ENCODE peak calls at places on chromosomes 5 and 9, in six cellular contexts. One of them, this sample, is unnamed. For H3K36me3, the result is how much of the 10 kb centered on the place peaks cover.

GRCh38 chr5:96324708-96325107 is 108.3 kb downstream of the PCSK1 start:
- DNase-seq in SK-N-SH: no peak
- DNase-seq in heart left ventricle: no peak
- DNase-seq in brain microvascular endothelial cell: peak
- DNase-seq in cardiac muscle cell: peak
- DNase-seq in OCI-LY7: no peak
- DNase-seq in this sample: no peak

GRCh38 chr9:130172161-130172857 is at the start of gene NCS1:
- DNase-seq in SK-N-SH: peak
- DNase-seq in heart left ventricle: peak
- DNase-seq in brain microvascular endothelial cell: peak
- DNase-seq in cardiac muscle cell: peak
- DNase-seq in OCI-LY7: no peak
- DNase-seq in this sample: peak

GRCh38 chr9:87324613-87325194 is 173.0 kb upstream of the DAPK1 start:
- DNase-seq in SK-N-SH: peak
- DNase-seq in heart left ventricle: no peak
- DNase-seq in brain microvascular endothelial cell: peak
- DNase-seq in cardiac muscle cell: peak
- DNase-seq in OCI-LY7: peak
- DNase-seq in this sample: no peak

GRCh38 chr5:180642181-180643140 is 6.9 kb downstream of the FLT4 start:
- DNase-seq in SK-N-SH: peak
- DNase-seq in heart left ventricle: no peak
- DNase-seq in brain microvascular endothelial cell: no peak
- DNase-seq in cardiac muscle cell: no peak
- DNase-seq in OCI-LY7: no peak
- DNase-seq in this sample: no peak

GRCh38 chr9:72623156-72623555 is 101.7 kb downstream of the TMC1 start:
- DNase-seq in SK-N-SH: no peak
- DNase-seq in heart left ventricle: no peak
- DNase-seq in brain microvascular endothelial cell: no peak
- DNase-seq in cardiac muscle cell: peak
- DNase-seq in OCI-LY7: no peak
- DNase-seq in this sample: no peak

GRCh38 chr9:89497978-89498844 is at the start of gene SEMA4D:
- DNase-seq in SK-N-SH: peak
- DNase-seq in heart left ventricle: peak
- DNase-seq in brain microvascular endothelial cell: peak
- DNase-seq in cardiac muscle cell: peak
- DNase-seq in OCI-LY7: peak
- DNase-seq in this sample: peak

GRCh38 chr5:143102414-143102813 is 301.1 kb downstream of the NR3C1 start:
- DNase-seq in SK-N-SH: no peak
- DNase-seq in heart left ventricle: no peak
- DNase-seq in brain microvascular endothelial cell: no peak
- DNase-seq in cardiac muscle cell: peak
- DNase-seq in OCI-LY7: no peak
- DNase-seq in this sample: no peak

GRCh38 chr5:173954671-173955605 is 34.0 kb upstream of the C5orf47 start:
- DNase-seq in SK-N-SH: no peak
- DNase-seq in heart left ventricle: no peak
- DNase-seq in brain microvascular endothelial cell: peak
- DNase-seq in cardiac muscle cell: no peak
- DNase-seq in OCI-LY7: no peak
- DNase-seq in this sample: no peak

GRCh38 chr5:134541736-134542376 is 16.4 kb downstream of the JADE2 start:
- DNase-seq in SK-N-SH: no peak
- DNase-seq in heart left ventricle: peak
- DNase-seq in brain microvascular endothelial cell: peak
- DNase-seq in cardiac muscle cell: peak
- DNase-seq in OCI-LY7: no peak
- DNase-seq in this sample: peak

GRCh38 chr5:149845601-149846000 is 99.0 kb downstream of the PDE6A start:
- DNase-seq in SK-N-SH: no peak
- DNase-seq in heart left ventricle: no peak
- DNase-seq in brain microvascular endothelial cell: no peak
- DNase-seq in cardiac muscle cell: no peak
- DNase-seq in OCI-LY7: no peak
- DNase-seq in this sample: no peak

DNA sequence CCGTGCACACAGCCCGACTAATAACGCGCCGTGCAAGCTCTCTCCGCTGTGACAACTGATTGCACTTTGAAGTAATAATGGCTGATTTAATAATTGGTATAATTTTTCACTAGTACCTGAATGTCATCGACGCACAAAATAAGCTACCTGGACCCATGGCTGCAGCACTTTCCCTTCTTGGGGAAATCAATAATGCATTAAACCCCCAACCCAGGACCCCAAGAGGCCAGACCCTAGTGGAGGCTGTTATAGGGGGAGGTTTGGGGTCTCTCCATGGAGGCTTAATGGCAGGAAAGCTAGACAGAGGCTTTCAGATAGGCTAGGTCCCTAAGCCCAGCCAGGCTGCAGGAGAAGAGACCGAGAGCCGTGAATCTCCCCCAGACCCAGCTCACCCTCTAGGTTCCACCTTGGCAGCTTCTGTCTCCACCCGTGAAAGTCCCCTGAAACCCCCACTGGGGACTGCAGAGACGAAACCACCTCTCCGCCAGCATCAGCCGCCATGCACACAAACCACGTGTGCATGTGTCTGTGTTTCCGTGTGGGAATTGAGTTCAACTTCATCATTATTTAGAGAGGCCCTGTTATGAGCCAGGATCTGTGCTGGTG is 168.7 kb upstream of the MVB12B start:
- DNase-seq in SK-N-SH: no peak
- DNase-seq in heart left ventricle: no peak
- DNase-seq in brain microvascular endothelial cell: no peak
- DNase-seq in cardiac muscle cell: no peak
- DNase-seq in OCI-LY7: no peak
- DNase-seq in this sample: no peak
- H3K27ac ChIP-seq in SK-N-SH: no peak
- H3K27ac ChIP-seq in heart left ventricle: no peak
- H3K27ac ChIP-seq in brain microvascular endothelial cell: no peak
- H3K27ac ChIP-seq in cardiac muscle cell: no peak
- H3K27ac ChIP-seq in OCI-LY7: no peak
- H3K27ac ChIP-seq in this sample: no peak

GRCh38 chr5:1256776-1257175 is 31.6 kb downstream of the SLC6A18 start:
- DNase-seq in SK-N-SH: no peak
- DNase-seq in heart left ventricle: no peak
- DNase-seq in brain microvascular endothelial cell: no peak
- DNase-seq in cardiac muscle cell: no peak
- DNase-seq in OCI-LY7: no peak
- DNase-seq in this sample: no peak
- H3K36me3 ChIP-seq in SK-N-SH: under half
- H3K36me3 ChIP-seq in heart left ventricle: under half
- H3K36me3 ChIP-seq in brain microvascular endothelial cell: under half
- H3K36me3 ChIP-seq in cardiac muscle cell: under half
- H3K36me3 ChIP-seq in OCI-LY7: half or more
- H3K36me3 ChIP-seq in this sample: under half

GRCh38 chr5:79301046-79301712 is 65.2 kb downstream of the JMY start:
- DNase-seq in SK-N-SH: no peak
- DNase-seq in heart left ventricle: no peak
- DNase-seq in brain microvascular endothelial cell: no peak
- DNase-seq in cardiac muscle cell: no peak
- DNase-seq in OCI-LY7: no peak
- DNase-seq in this sample: no peak

DNA sequence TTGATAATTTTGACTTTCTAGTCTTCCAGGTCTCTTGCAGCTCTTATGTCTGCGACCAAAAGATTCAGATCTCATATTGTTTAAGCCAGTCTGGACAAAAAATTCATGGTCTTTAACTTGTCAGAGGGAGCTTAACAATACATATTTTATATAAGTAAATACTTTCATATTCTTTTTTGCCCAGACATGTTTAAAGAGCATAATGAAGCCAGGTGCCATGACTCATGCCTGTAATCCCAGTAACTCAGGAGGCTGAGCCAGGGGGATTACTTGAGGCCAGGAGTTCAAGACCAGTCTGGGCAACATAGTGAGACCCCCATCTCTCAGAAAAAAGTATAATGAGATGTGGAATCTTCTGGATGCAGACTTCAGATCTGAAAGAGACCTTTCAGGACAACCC is 69.8 kb downstream of the JMY start:
- DNase-seq in SK-N-SH: no peak
- DNase-seq in heart left ventricle: no peak
- DNase-seq in brain microvascular endothelial cell: no peak
- DNase-seq in cardiac muscle cell: no peak
- DNase-seq in OCI-LY7: no peak
- DNase-seq in this sample: no peak
- TF ChIP-seq CTCF in SK-N-SH: no peak
- TF ChIP-seq CTCF in heart left ventricle: no peak
- TF ChIP-seq CTCF in brain microvascular endothelial cell: no peak
- TF ChIP-seq CTCF in cardiac muscle cell: no peak
- TF ChIP-seq CTCF in OCI-LY7: no peak
- TF ChIP-seq CTCF in this sample: no peak

GRCh38 chr5:78541058-78541624 is 107.4 kb downstream of the LHFPL2 start:
- DNase-seq in SK-N-SH: no peak
- DNase-seq in heart left ventricle: no peak
- DNase-seq in brain microvascular endothelial cell: no peak
- DNase-seq in cardiac muscle cell: no peak
- DNase-seq in OCI-LY7: no peak
- DNase-seq in this sample: no peak
- H3K27ac ChIP-seq in SK-N-SH: peak
- H3K27ac ChIP-seq in heart left ventricle: no peak
- H3K27ac ChIP-seq in brain microvascular endothelial cell: no peak
- H3K27ac ChIP-seq in cardiac muscle cell: peak
- H3K27ac ChIP-seq in OCI-LY7: no peak
- H3K27ac ChIP-seq in this sample: peak

GRCh38 chr5:33460210-33460609 is 19.4 kb downstream of the TARS1 start:
- DNase-seq in SK-N-SH: no peak
- DNase-seq in heart left ventricle: no peak
- DNase-seq in brain microvascular endothelial cell: no peak
- DNase-seq in cardiac muscle cell: no peak
- DNase-seq in OCI-LY7: no peak
- DNase-seq in this sample: no peak
- H3K36me3 ChIP-seq in SK-N-SH: half or more
- H3K36me3 ChIP-seq in heart left ventricle: under half
- H3K36me3 ChIP-seq in brain microvascular endothelial cell: half or more
- H3K36me3 ChIP-seq in cardiac muscle cell: half or more
- H3K36me3 ChIP-seq in OCI-LY7: half or more
- H3K36me3 ChIP-seq in this sample: under half

GRCh38 chr9:115524467-115525059 is 406.6 kb upstream of the TNC start:
- DNase-seq in SK-N-SH: peak
- DNase-seq in heart left ventricle: peak
- DNase-seq in brain microvascular endothelial cell: peak
- DNase-seq in cardiac muscle cell: peak
- DNase-seq in OCI-LY7: peak
- DNase-seq in this sample: peak
- TF ChIP-seq CTCF in SK-N-SH: peak
- TF ChIP-seq CTCF in heart left ventricle: peak
- TF ChIP-seq CTCF in brain microvascular endothelial cell: peak
- TF ChIP-seq CTCF in cardiac muscle cell: peak
- TF ChIP-seq CTCF in OCI-LY7: peak
- TF ChIP-seq CTCF in this sample: peak

GRCh38 chr5:43024217-43024616 is 15.9 kb downstream of the ANXA2R start:
- DNase-seq in SK-N-SH: no peak
- DNase-seq in heart left ventricle: no peak
- DNase-seq in brain microvascular endothelial cell: no peak
- DNase-seq in cardiac muscle cell: no peak
- DNase-seq in OCI-LY7: no peak
- DNase-seq in this sample: no peak

GRCh38 chr5:43017438-43017820 is 22.7 kb downstream of the ANXA2R start:
- DNase-seq in SK-N-SH: no peak
- DNase-seq in heart left ventricle: peak
- DNase-seq in brain microvascular endothelial cell: no peak
- DNase-seq in cardiac muscle cell: peak
- DNase-seq in OCI-LY7: peak
- DNase-seq in this sample: peak

GRCh38 chr5:43019615-43020293 is 20.4 kb downstream of the ANXA2R start:
- DNase-seq in SK-N-SH: peak
- DNase-seq in heart left ventricle: peak
- DNase-seq in brain microvascular endothelial cell: peak
- DNase-seq in cardiac muscle cell: peak
- DNase-seq in OCI-LY7: peak
- DNase-seq in this sample: peak

GRCh38 chr5:43019293-43019614 is 20.9 kb downstream of the ANXA2R start:
- DNase-seq in SK-N-SH: no peak
- DNase-seq in heart left ventricle: no peak
- DNase-seq in brain microvascular endothelial cell: no peak
- DNase-seq in cardiac muscle cell: no peak
- DNase-seq in OCI-LY7: no peak
- DNase-seq in this sample: no peak

DNA sequence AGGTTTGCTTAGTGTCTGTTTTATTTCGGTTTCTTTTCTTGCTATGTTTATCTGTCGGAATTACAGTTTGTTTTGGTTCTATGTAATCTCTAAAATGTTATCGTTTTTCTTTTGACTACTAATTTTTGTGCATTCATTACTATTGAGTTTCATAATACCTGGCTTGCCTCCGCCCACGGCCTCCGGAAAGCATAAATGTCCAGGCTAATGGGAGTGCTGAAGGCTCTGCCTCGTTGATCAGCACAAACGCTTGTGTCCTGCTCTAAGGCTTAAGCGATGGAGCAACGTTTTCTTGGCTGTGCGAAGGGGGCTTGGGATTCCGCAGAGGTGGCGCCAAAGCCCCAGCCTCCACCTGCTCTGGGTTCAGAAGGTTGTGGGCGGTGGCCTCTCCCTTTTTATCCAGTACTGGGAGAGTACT is 19.8 kb downstream of the ANXA2R start:
- DNase-seq in SK-N-SH: no peak
- DNase-seq in heart left ventricle: no peak
- DNase-seq in brain microvascular endothelial cell: no peak
- DNase-seq in cardiac muscle cell: peak
- DNase-seq in OCI-LY7: peak
- DNase-seq in this sample: no peak
- H3K27ac ChIP-seq in SK-N-SH: peak
- H3K27ac ChIP-seq in heart left ventricle: peak
- H3K27ac ChIP-seq in brain microvascular endothelial cell: peak
- H3K27ac ChIP-seq in cardiac muscle cell: no peak
- H3K27ac ChIP-seq in OCI-LY7: peak
- H3K27ac ChIP-seq in this sample: peak

DNA sequence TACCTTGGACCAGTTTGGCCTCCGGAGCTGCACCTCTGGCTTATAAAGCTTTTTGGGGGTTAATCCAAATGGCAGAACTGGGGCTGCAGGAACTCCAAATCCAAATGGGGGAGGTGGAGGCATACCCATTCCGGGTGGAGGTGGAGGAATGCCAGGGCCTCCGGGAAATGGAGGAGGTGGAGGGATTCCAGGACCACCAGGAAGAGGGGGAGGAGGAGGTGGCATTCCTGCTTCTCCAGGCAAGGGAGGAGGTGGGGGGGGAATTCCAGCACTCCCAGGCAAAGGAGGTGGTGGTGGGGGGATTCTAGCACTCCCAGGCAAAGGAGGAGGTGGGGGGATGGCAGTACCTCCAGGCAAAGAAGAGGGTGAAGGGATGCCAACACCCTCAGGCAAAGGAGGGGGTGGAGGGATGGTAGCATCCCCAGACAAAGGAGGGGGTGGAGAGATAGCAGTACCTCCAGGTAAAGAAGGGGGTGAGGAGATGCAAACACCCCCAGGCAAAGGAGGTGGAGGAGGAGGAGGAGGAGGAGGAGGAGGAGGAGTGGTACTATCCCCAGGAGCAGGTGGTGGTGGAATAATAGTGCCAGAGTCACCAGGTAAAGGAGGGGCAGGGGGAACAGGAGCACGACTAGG is 45.2 kb downstream of the DIAPH1 start:
- DNase-seq in SK-N-SH: no peak
- DNase-seq in heart left ventricle: no peak
- DNase-seq in brain microvascular endothelial cell: no peak
- DNase-seq in cardiac muscle cell: no peak
- DNase-seq in OCI-LY7: no peak
- DNase-seq in this sample: no peak
- H3K36me3 ChIP-seq in SK-N-SH: half or more
- H3K36me3 ChIP-seq in heart left ventricle: under half
- H3K36me3 ChIP-seq in brain microvascular endothelial cell: half or more
- H3K36me3 ChIP-seq in cardiac muscle cell: under half
- H3K36me3 ChIP-seq in OCI-LY7: half or more
- H3K36me3 ChIP-seq in this sample: under half